ENCODE peak calls at places on chromosomes 3 and 15, in six cellular contexts. L is AG04450, P is omental fat pad, J is psoas muscle, Q is epithelial cell of esophagus, W is K562. M is an unnamed sample.

GRCh38 chr3:175748087-175748732 is 889.1 kb downstream of the NAALADL2 start:
- DNase-seq in W (no peak), P (no peak), J (no peak), L (no peak), Q (peak), M (no peak)

GRCh38 chr3:101095703-101096102 is 102.5 kb upstream of the ABI3BP start:
- DNase-seq in P (no peak), L (no peak), J (no peak), W (no peak), Q (no peak), M (no peak)

GRCh38 chr3:46861293-46861995 is 1.8 kb downstream of the MYL3 start:
- DNase-seq in L (no peak), J (peak), W (no peak), P (no peak), Q (no peak), M (no peak)

GRCh38 chr3:128497305-128498126 is 4.5 kb upstream of the GATA2 start:
- DNase-seq in Q (peak), P (no peak), L (no peak), J (peak), W (peak), M (peak)

GRCh38 chr3:11251807-11252176 is 20.4 kb upstream of the ATG7 start:
- DNase-seq in L (no peak), Q (no peak), W (no peak), P (no peak), J (no peak), M (no peak)

GRCh38 chr3:58038675-58039302 is 30.6 kb downstream of the FLNB start:
- DNase-seq in Q (peak), W (no peak), P (no peak), J (no peak), L (no peak), M (no peak)

GRCh38 chr3:78613366-78614008 is 1154.3 kb downstream of the ROBO1 start:
- DNase-seq in L (no peak), Q (no peak), P (no peak), W (no peak), J (no peak), M (no peak)

GRCh38 chr3:127750226-127751031 is 71.9 kb downstream of the MGLL start:
- DNase-seq in W (no peak), L (peak), Q (peak), P (no peak), J (no peak), M (no peak)

GRCh38 chr3:174208161-174208560 is 651.0 kb upstream of the NAALADL2 start:
- DNase-seq in P (no peak), J (no peak), Q (no peak), L (no peak), W (no peak), M (no peak)

GRCh38 chr3:38130631-38131065 is 6.3 kb downstream of the ACAA1 start:
- DNase-seq in J (no peak), W (no peak), P (peak), L (no peak), Q (no peak), M (no peak)

GRCh38 chr3:99767341-99767740 is 50.3 kb upstream of the CMSS1 start:
- DNase-seq in L (no peak), Q (no peak), W (no peak), P (no peak), J (no peak), M (no peak)

GRCh38 chr3:61224823-61225222 is 26.4 kb downstream of the FHIT start:
- DNase-seq in Q (no peak), W (no peak), P (no peak), L (no peak), J (no peak), M (no peak)

GRCh38 chr3:30285188-30286006 is 321.0 kb upstream of the TGFBR2 start:
- DNase-seq in P (no peak), L (no peak), J (no peak), Q (no peak), W (no peak), M (no peak)

GRCh38 chr3:157844770-157845522 is 261.3 kb downstream of the SHOX2 start:
- DNase-seq in L (no peak), J (no peak), W (no peak), Q (peak), P (no peak), M (no peak)

GRCh38 chr15:92019706-92020105 is 166.2 kb downstream of the SLCO3A1 start:
- DNase-seq in J (no peak), W (no peak), L (no peak), Q (no peak), P (no peak), M (no peak)

GRCh38 chr3:148971819-148972218 is 19.5 kb upstream of the GYG1 start:
- DNase-seq in P (no peak), L (peak), W (no peak), J (no peak), Q (no peak), M (no peak)

GRCh38 chr15:90801803-90802202 is 66.6 kb upstream of the FURIN start:
- DNase-seq in J (no peak), Q (no peak), L (no peak), W (no peak), P (no peak), M (no peak)

GRCh38 chr3:172258616-172259015 is 189.6 kb downstream of the GHSR start:
- DNase-seq in L (no peak), W (no peak), J (no peak), P (no peak), Q (no peak), M (no peak)

GRCh38 chr15:101017041-101017754 is 98.0 kb downstream of the LRRK1 start:
- DNase-seq in J (no peak), W (no peak), L (no peak), Q (no peak), P (no peak), M (no peak)

GRCh38 chr3:58176827-58177489 is 33.8 kb downstream of the DNASE1L3 start:
- DNase-seq in L (no peak), P (no peak), W (no peak), J (no peak), Q (peak), M (no peak)

DNA sequence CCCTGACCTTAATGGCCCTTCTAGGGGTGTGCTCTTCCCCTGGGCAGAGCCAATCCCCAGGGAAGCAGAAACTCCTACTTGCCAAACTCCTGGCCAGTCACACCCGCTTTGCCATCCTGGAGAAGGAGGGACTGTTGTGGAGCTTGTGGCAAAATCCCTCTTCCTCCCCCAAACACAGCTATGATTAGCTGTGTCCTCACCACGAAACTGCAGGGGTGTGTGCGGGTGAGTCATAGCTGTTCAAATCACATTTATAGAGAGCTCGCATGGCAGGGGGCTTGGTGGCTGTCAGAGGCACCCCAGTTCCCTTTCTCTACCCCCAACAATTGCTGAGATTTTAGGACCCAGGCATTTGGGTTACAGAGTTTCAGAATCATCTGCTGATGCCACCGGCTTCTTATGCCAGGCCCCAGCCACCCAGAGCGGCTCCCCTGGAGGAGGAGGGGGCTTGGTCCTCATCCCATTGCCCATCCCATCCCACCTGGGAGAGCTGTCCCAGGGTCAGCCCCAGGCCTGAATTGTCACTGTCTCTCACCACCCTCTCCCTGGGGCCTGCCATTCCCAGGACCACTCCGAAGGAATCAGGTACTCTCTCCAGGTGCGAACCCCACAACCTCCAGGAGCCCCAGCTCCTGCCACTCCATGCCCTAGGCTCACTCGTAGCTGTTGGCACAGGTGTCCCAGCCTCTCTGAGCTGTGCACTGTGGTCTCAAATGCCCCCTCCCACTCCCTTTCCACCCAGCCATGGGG is 28.8 kb upstream of the MAGEF1 start:
- DNase-seq in Q (peak), J (no peak), W (no peak), L (no peak), P (no peak), M (no peak)
- TF ChIP-seq CTCF in Q (no peak), J (no peak), W (no peak), L (no peak), P (no peak), M (no peak)

GRCh38 chr15:39919396-39919739 is 698 bp downstream of the GPR176 start:
- DNase-seq in W (no peak), L (no peak), P (no peak), J (no peak), Q (no peak), M (no peak)

GRCh38 chr15:39918688-39919385 is 1.2 kb downstream of the GPR176 start:
- DNase-seq in L (no peak), Q (peak), W (no peak), P (no peak), J (no peak), M (no peak)

GRCh38 chr15:39920510-39921273 is 626 bp upstream of the GPR176 start:
- DNase-seq in P (peak), Q (peak), L (no peak), J (peak), W (peak), M (peak)

GRCh38 chr15:39921274-39921638 is 1.2 kb upstream of the GPR176 start:
- DNase-seq in Q (no peak), L (no peak), W (no peak), J (no peak), P (no peak), M (no peak)

DNA sequence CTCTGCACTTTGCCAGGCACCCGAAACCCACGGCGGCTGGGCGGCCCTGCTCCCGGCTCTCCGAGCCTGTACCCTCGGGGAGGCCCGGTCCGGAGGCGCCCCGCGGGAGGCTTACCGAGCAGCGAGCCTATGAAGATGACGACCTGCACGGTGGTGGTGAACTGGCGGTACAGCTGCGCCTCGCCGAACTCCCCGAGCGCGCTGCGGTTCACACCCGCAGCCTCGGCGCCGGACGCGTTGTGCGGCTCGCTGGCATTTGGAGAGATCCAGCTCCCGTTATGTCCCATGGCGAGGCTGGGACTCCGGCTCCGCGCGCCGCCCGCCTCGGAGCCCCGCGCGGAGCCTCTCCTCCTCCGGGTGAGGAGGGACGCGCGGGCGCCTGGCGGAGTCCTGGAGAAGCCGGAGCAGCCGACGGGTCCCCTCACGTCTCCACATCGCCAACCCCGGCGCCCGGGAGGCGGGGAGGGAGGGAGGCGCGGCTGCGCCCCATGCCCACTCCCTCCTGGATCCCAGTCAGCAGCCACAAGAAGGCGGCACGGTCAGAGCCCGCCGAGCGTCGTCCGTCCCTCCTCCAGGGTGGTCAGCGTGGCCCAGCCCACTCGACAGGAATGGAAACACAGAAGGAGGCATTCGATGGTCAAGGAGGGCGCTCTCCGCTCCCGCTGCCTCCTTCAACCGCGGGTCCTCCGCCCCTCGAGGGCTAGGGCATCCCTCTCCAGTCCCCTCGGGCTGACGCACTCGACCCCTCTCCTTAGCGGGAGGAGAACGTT is at the start of gene GPR176:
- DNase-seq in P (no peak), J (peak), Q (peak), L (no peak), W (no peak), M (peak)
- TF ChIP-seq CTCF in P (no peak), J (no peak), Q (no peak), L (peak), W (no peak), M (no peak)

DNA sequence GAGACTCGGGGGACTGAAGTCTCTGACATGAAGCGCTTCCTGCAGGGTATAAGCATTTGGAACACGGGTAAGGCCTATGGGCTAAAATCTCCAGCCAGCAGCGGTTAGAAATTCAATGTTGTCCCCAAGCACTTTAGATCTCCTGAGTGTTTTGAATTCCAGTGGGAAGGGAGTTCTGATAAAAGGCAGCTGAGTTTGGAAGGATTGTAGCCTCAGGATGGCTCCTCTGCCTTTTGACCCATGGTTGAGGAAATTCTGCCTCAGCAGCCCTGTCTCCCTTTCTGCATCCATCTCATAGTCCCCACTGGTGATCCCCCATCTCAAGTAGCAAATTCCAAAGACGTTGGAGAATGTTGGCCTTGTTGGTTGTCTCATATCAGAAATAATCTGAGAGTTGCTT is 24.2 kb upstream of the HACD2 start:
- DNase-seq in J (no peak), L (no peak), P (no peak), Q (no peak), W (no peak), M (no peak)
- TF ChIP-seq CTCF in J (no peak), L (no peak), P (no peak), Q (no peak), W (no peak), M (no peak)

DNA sequence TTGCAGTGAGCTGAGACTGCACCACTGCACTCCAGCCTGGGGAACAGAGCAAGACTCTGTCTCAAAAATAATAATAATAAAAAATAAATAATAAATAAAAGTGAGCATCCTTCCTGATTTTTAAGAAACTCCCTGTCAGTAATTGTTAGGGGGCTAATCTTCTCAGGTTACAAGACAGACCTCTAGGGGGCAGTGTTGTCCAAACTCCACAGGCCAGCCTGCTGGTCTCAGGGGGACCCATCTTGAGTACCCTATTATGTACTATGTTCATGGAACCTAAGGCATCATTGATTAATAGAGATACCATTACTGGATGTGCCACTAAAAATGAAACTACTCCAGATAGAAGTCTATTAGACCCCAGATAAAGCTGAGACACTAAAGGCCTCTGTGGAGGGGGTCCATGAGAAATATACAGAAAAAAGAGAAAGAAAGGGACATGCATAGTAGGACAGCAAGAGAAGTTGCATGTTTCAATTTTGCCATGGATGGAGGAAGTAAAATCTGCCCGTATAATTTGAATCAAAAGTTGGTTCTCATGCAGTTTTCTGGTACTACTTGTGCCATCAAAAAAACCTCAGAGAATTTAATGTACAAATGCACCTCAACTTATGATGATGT is 85.5 kb upstream of the CDV3 start:
- DNase-seq in L (no peak), J (no peak), W (peak), Q (peak), P (no peak), M (peak)
- TF ChIP-seq CTCF in L (peak), J (peak), W (peak), Q (peak), P (no peak), M (peak)

DNA sequence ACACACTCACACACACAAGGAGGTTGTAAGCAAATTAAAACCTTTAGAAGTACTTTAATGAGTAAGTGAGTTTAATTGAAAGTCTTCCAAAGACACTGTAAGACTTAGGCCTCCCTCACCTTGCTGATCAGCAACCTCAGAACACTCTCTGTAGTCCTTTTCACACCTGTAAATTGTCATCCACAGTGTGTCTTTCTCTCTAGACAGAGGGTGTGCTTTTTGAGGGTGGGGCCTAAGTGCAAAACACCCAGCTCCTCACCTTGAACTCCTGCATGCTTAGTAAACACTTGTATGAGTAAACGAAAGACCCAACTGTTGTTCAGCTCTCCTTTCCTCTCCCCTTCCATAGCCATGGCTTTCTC is 183.2 kb upstream of the IL12A start:
- DNase-seq in P (no peak), W (no peak), L (no peak), J (no peak), Q (no peak), M (no peak)
- TF ChIP-seq CTCF in P (no peak), W (no peak), L (no peak), J (no peak), Q (no peak), M (no peak)

GRCh38 chr3:48663489-48664312 is 1.0 kb upstream of the CELSR3 start:
- DNase-seq in J (peak), Q (peak), W (peak), L (peak), P (peak), M (peak)
- TF ChIP-seq CTCF in J (peak), Q (peak), W (peak), L (peak), P (no peak), M (peak)

GRCh38 chr15:65916664-65917406 is 47.5 kb downstream of the RAB11A start:
- DNase-seq in L (peak), W (peak), J (peak), P (no peak), Q (peak), M (no peak)
- TF ChIP-seq CTCF in L (peak), W (peak), J (peak), P (no peak), Q (peak), M (no peak)

DNA sequence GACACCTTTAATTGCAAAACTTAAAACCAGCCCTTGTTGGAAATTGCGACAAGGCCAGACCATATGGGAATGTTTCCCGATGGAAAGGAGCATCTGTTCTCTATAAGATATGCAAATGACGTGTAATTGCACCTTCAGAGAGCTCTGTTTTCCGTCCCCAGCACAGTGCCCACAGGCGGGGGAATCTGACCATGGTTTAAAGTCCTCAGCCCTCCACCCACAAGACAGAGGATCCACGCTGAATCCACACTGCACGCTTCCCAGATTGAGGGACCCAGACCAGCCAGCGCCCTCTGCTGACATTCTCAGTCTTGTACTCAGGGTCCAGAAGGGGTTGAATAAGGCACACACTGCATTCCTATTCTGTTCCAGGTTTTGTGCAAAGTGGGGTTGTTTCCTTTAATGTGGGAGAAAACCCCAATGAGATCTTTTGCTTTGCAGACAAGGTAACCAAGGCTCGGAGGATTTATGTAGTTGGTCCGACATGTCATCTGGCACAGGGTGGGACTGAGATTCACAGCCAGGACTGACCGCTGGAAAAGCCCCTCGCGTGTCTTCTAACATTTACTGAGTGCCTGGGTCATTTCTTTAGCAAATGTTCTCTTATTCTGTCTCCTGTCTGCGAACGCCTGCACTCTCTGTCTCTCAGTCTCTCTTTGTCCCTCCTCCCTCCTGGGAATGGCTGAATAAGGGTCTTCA is 36.8 kb upstream of the KLHL25 start:
- DNase-seq in Q (peak), W (peak), L (no peak), J (peak), P (peak), M (no peak)
- TF ChIP-seq CTCF in Q (peak), W (peak), L (peak), J (peak), P (no peak), M (no peak)

GRCh38 chr3:122858373-122858772 is 63.5 kb downstream of the SLC49A4 start:
- DNase-seq in W (no peak), L (no peak), J (no peak), P (no peak), Q (peak), M (no peak)
- TF ChIP-seq CTCF in W (peak), L (peak), J (peak), P (no peak), Q (peak), M (no peak)

DNA sequence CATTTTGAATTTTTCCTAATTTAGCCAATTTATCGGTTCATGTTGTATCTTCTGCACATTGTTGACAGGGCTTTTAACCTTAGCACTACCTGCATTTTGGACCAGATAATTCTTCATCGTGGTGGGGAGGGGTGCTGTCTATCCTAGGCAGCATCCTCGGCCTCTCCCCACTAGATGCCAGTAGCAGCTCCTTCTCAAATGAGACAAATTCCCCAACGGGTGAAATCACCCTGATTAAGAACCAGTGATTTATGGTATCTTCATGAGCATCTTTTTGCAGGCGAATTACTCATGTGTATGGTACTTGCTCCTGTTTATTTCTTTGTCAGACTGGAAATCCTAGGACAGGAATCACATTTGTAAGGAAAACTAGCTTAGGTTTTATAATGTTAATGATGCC is 68.0 kb downstream of the C3orf70 start:
- DNase-seq in J (no peak), Q (no peak), L (peak), W (no peak), P (no peak), M (no peak)
- TF ChIP-seq CTCF in J (no peak), Q (no peak), L (peak), W (no peak), P (no peak), M (no peak)

M was measured in natural killer cell.